ENCODE peak calls at places on chromosomes 3 and 15, in seven cellular contexts. H is left ventricle myocardium inferior, K is RPMI8226, C is astrocyte of the spinal cord, F is adrenal gland, R is heart left ventricle, M is HS-5. S is an unnamed sample.

GRCh38 chr15:88995449-88995848 is 82.3 kb upstream of the MFGE8 start:
- DNase-seq in F (no peak), K (no peak), R (no peak), M (no peak), H (no peak), C (no peak), S (no peak)

GRCh38 chr3:148379763-148380162 is 317.9 kb upstream of the AGTR1 start:
- DNase-seq in H (no peak), C (peak), M (no peak), R (no peak), F (no peak), K (peak), S (no peak)

GRCh38 chr3:123762805-123763204 is 121.3 kb downstream of the MYLK start:
- DNase-seq in R (no peak), K (no peak), M (no peak), F (no peak), H (no peak), C (no peak), S (no peak)

GRCh38 chr3:73614385-73614784 is 10.4 kb downstream of the PDZRN3 start:
- DNase-seq in C (peak), M (peak), K (no peak), F (no peak), H (no peak), R (peak), S (peak)

GRCh38 chr3:127005864-127006500 is 23.1 kb downstream of the PLXNA1 start:
- DNase-seq in F (no peak), K (no peak), M (no peak), R (no peak), H (no peak), C (peak), S (no peak)

GRCh38 chr3:197031315-197032285 is 2.0 kb upstream of the MELTF start:
- DNase-seq in C (peak), M (peak), K (peak), F (peak), R (peak), H (peak), S (no peak)

GRCh38 chr15:90145761-90146160 is 43.5 kb upstream of the IDH2 start:
- DNase-seq in R (no peak), C (no peak), F (no peak), M (no peak), K (no peak), H (no peak), S (no peak)

GRCh38 chr3:172461530-172462138 is 13.4 kb upstream of the GHSR start:
- DNase-seq in R (no peak), F (no peak), H (no peak), C (peak), K (peak), M (no peak), S (peak)

GRCh38 chr15:47188766-47189507 is 528.4 kb upstream of the SEMA6D start:
- DNase-seq in C (no peak), R (no peak), K (no peak), M (no peak), H (no peak), F (no peak), S (no peak)

GRCh38 chr15:57158589-57158988 is 217.7 kb upstream of the CGNL1 start:
- DNase-seq in K (no peak), C (peak), F (no peak), H (no peak), R (peak), M (peak), S (peak)

GRCh38 chr3:189806171-189806951 is 175.2 kb downstream of the TP63 start:
- DNase-seq in H (no peak), K (no peak), F (no peak), C (no peak), M (no peak), R (no peak), S (no peak)

GRCh38 chr3:53318522-53318921 is 28.8 kb downstream of the DCP1A start:
- DNase-seq in R (no peak), C (peak), M (peak), K (no peak), H (no peak), F (no peak), S (no peak)

GRCh38 chr15:58548308-58549012 is 116.7 kb downstream of the LIPC start:
- DNase-seq in K (no peak), C (no peak), M (no peak), F (no peak), R (no peak), H (no peak), S (no peak)

GRCh38 chr15:92637621-92638020 is 18.0 kb downstream of the FAM174B start:
- DNase-seq in F (no peak), K (peak), C (no peak), H (no peak), R (no peak), M (no peak), S (no peak)

GRCh38 chr3:127289646-127290575 is 2.1 kb upstream of the PRR20G start:
- DNase-seq in C (peak), M (no peak), F (no peak), H (no peak), R (no peak), K (no peak), S (no peak)

GRCh38 chr15:69067296-69067695 is 52.8 kb downstream of the NOX5 start:
- DNase-seq in K (no peak), F (no peak), M (no peak), R (no peak), H (no peak), C (no peak), S (no peak)

GRCh38 chr3:52857870-52858269 is 23.1 kb upstream of the MUSTN1 start:
- DNase-seq in C (no peak), K (no peak), M (no peak), H (no peak), R (no peak), F (no peak), S (no peak)

GRCh38 chr3:56935821-56936220 is 124.6 kb upstream of the SPATA12 start:
- DNase-seq in R (no peak), C (no peak), F (no peak), M (no peak), H (no peak), K (no peak), S (no peak)

GRCh38 chr15:70480196-70480856 is 283.0 kb downstream of the UACA start:
- DNase-seq in F (no peak), C (no peak), H (no peak), K (peak), R (no peak), M (no peak), S (peak)

GRCh38 chr15:34039506-34040123 is 611 bp upstream of the AVEN start:
- DNase-seq in K (peak), R (no peak), M (no peak), C (peak), H (no peak), F (no peak), S (peak)

GRCh38 chr15:77419050-77419835 is 661 bp downstream of the PEAK1 start:
- DNase-seq in K (no peak), R (peak), H (peak), C (peak), M (no peak), F (peak), S (no peak)

GRCh38 chr15:85886345-85886935 is 91.7 kb upstream of the KLHL25 start:
- DNase-seq in H (no peak), C (no peak), R (no peak), K (no peak), M (no peak), F (no peak), S (no peak)

GRCh38 chr3:120637836-120638559 is 41.9 kb downstream of the NDUFB4 start:
- DNase-seq in R (no peak), K (no peak), F (no peak), H (no peak), C (no peak), M (no peak), S (peak)

GRCh38 chr3:53100818-53101466 is 29.3 kb downstream of the RFT1 start:
- DNase-seq in F (no peak), C (no peak), M (no peak), R (no peak), H (no peak), K (no peak), S (no peak)

GRCh38 chr3:132911741-132912415 is 126.3 kb upstream of the TMEM108 start:
- DNase-seq in M (peak), K (no peak), R (no peak), H (no peak), C (peak), F (no peak), S (no peak)

GRCh38 chr3:10249833-10250232 is 1.6 kb downstream of the TATDN2 start:
- DNase-seq in K (no peak), H (no peak), C (peak), M (no peak), F (no peak), R (no peak), S (no peak)

GRCh38 chr15:70185251-70185711 is 87.6 kb upstream of the TLE3 start:
- DNase-seq in K (no peak), R (no peak), C (no peak), H (no peak), F (no peak), M (no peak), S (no peak)

GRCh38 chr3:45163481-45163880 is 17.3 kb upstream of the CDCP1 start:
- DNase-seq in M (no peak), R (no peak), K (peak), F (no peak), C (no peak), H (no peak), S (peak)

GRCh38 chr15:88324241-88325065 is 67.9 kb upstream of the NTRK3 start:
- DNase-seq in C (no peak), F (no peak), R (no peak), K (no peak), H (no peak), M (peak), S (no peak)

GRCh38 chr3:24100694-24101402 is 155.8 kb downstream of the NR1D2 start:
- DNase-seq in R (peak), C (no peak), K (no peak), M (no peak), H (no peak), F (no peak), S (no peak)

GRCh38 chr3:115667175-115668065 is 44.1 kb downstream of the GAP43 start:
- DNase-seq in C (peak), R (no peak), F (no peak), K (no peak), M (no peak), H (no peak), S (no peak)

GRCh38 chr3:50316657-50317242 is 5.8 kb downstream of the HYAL2 start:
- DNase-seq in M (no peak), F (no peak), R (peak), H (no peak), K (no peak), C (peak), S (no peak)

GRCh38 chr15:71736286-71736947 is 73.9 kb upstream of the NR2E3 start:
- DNase-seq in M (no peak), K (no peak), F (no peak), H (no peak), C (no peak), R (no peak), S (no peak)

GRCh38 chr3:197293605-197294237 is 4.7 kb downstream of the DLG1 start:
- DNase-seq in K (no peak), F (no peak), R (no peak), M (no peak), H (no peak), C (no peak), S (no peak)

GRCh38 chr3:110021659-110022058 is 684.3 kb upstream of the DPPA4 start:
- DNase-seq in H (no peak), M (no peak), R (no peak), K (no peak), F (no peak), C (no peak), S (no peak)

GRCh38 chr3:58231666-58232065 is 5.9 kb upstream of the ABHD6 start:
- DNase-seq in K (no peak), F (no peak), M (no peak), R (no peak), C (no peak), H (no peak), S (no peak)